ENCODE peak calls at places on chromosome 7, in six cellular contexts. P is foreskin fibroblast, D is upper lobe of left lung, Y is choroid plexus epithelial cell, E is thoracic aorta, X is lower lobe of right lung. H is an unnamed sample.

GRCh38 chr7:17520941-17521340 is 222.5 kb downstream of the AHR start:
- DNase-seq in P (no peak), D (no peak), Y (peak), E (no peak), X (no peak), H (no peak)

GRCh38 chr7:102456327-102456726 is 8.3 kb downstream of the ALKBH4 start:
- DNase-seq in P (peak), D (no peak), Y (peak), E (no peak), X (no peak), H (peak)

GRCh38 chr7:109318146-109318545 is 748.5 kb downstream of the DNAJB9 start:
- DNase-seq in P (no peak), D (no peak), Y (no peak), E (no peak), X (no peak), H (no peak)

GRCh38 chr7:151679868-151680534 is 160.3 kb upstream of the RHEB start:
- DNase-seq in P (no peak), D (no peak), Y (no peak), E (no peak), X (no peak), H (no peak)

GRCh38 chr7:6530626-6531491 is 20.4 kb downstream of the GRID2IP start:
- DNase-seq in P (no peak), D (no peak), Y (no peak), E (no peak), X (no peak), H (no peak)

GRCh38 chr7:149854611-149855367 is 16.6 kb downstream of the ZNF862 start:
- DNase-seq in P (peak), D (peak), Y (peak), E (no peak), X (peak), H (peak)

GRCh38 chr7:35752727-35753126 is 48.1 kb upstream of the SEPTIN7 start:
- DNase-seq in P (no peak), D (no peak), Y (peak), E (no peak), X (no peak), H (no peak)

GRCh38 chr7:108525327-108525984 is 479 bp downstream of the PNPLA8 start:
- DNase-seq in P (peak), D (peak), Y (peak), E (no peak), X (no peak), H (peak)

GRCh38 chr7:39417642-39418041 is 148.6 kb upstream of the YAE1 start:
- DNase-seq in P (no peak), D (no peak), Y (peak), E (no peak), X (no peak), H (no peak)

DNA sequence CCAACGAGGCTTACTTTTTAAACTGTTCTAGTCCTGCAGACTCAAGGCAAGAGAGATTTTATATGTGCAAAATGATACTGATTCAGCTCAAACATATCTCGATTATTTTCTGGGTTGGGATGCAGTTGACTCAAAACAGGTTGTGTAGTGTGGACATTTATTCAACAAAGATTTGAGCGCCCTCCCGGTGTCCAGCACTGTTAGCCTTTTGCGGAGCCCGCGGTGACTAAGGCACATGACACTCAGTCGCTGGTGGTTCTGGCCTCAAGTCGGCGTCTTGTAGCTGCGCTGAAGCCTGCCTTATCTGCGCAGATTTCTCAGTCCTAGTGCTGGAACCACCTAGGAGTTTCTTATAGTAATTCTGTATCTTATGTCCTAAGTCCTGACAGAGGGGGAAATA is 938 bp upstream of the CADPS2 start:
- DNase-seq in P (peak), D (peak), Y (peak), E (peak), X (peak), H (peak)
- TF ChIP-seq CTCF in P (peak), D (no peak), Y (peak), E (peak), X (peak), H (peak)

GRCh38 chr7:85177316-85177715 is 9.5 kb downstream of the SEMA3D start:
- DNase-seq in P (peak), D (no peak), Y (no peak), E (no peak), X (no peak), H (no peak)
- H3K4me3 ChIP-seq in P (no peak), D (no peak), Y (no peak), E (no peak), X (no peak), H (no peak)

GRCh38 chr7:144074374-144074773 is 4.8 kb downstream of the OR2A25 start:
- DNase-seq in P (no peak), D (no peak), Y (no peak), E (no peak), X (no peak), H (no peak)
- TF ChIP-seq CTCF in P (no peak), D (no peak), Y (no peak), E (no peak), X (no peak), H (no peak)

DNA sequence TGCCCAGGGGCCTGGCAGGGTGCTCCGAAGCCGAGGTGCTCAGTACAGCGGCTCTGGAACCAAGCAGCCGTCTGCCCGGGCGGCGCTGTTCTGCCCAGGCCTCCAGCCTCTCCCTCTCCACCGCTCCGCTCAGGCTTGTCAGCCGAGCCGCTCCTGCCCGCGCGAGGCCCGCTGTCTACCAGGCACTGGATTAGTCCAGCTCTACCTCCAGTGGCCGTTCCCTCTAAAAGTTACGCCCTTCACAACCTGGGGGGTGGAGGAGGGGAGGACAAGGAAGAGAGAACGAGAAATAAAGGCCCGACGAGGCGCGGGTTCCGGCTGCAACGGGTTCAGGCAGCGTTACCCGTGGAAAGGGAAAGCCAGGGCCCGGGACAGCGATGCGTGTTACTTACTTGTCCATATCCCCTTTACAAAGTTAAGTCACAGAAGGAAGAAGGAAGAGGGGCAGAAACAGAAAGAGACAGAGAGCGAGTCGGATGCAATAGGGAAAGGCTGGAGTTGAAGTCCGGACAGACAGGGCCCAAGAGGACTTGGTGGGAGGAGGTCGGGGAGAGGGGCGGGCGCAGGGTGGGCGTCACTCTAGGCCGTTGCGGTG is 2.9 kb downstream of the SP8 start:
- DNase-seq in P (no peak), D (peak), Y (peak), E (no peak), X (no peak), H (no peak)
- H3K4me3 ChIP-seq in P (no peak), D (peak), Y (peak), E (peak), X (peak), H (no peak)

DNA sequence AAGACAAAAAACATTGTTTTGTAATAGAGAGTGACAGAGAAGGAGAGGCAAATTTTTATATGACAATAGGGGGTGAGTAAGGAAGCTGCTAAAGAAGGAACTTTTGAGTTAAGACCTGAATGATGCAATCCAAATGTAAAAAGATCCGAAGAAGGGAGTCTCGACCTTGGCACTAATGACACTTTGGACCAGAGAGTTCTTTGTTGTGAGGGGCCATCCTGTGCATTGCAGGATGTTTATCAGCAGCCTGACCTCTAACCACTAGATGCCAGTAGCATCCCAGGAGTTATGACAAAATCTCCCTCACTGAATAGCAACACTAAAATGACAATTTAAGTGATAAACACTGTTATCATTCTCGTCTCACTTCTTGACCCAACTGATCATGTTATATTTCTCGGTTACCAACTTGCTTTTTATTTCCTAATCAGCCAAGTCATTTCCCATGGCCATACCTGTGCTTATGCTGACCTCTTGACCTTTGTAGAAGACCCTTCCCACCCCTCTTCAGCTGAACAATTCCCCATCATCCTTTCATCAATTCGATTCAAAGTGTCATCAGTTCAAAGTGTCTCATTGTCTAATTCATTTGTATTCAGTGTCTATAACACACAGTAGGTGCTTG is 30.0 kb downstream of the DGKI start:
- DNase-seq in P (peak), D (no peak), Y (peak), E (no peak), X (no peak), H (no peak)
- TF ChIP-seq CTCF in P (peak), D (no peak), Y (peak), E (no peak), X (no peak), H (peak)

DNA sequence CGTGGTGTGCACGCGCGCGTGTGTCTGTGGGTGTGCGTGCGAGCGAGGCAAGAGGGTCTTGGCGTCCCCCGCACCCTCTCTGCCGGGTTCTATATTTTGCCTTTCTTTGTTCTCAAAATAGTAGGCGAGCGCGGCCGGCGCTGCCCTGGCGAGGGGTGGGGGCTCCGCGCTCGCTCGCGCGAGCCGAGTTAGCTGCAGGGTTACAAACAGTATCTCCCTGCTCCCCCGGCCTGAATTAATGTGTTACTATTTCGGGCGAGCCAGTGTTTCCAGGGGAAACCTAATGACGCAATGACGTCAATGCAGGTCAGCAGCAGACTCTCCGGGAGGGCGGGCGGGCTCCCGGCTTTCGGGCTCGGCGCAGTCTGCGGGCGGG is 73.8 kb upstream of the LEP start:
- DNase-seq in P (peak), D (no peak), Y (peak), E (no peak), X (no peak), H (peak)
- H3K4me3 ChIP-seq in P (peak), D (peak), Y (peak), E (peak), X (peak), H (peak)

DNA sequence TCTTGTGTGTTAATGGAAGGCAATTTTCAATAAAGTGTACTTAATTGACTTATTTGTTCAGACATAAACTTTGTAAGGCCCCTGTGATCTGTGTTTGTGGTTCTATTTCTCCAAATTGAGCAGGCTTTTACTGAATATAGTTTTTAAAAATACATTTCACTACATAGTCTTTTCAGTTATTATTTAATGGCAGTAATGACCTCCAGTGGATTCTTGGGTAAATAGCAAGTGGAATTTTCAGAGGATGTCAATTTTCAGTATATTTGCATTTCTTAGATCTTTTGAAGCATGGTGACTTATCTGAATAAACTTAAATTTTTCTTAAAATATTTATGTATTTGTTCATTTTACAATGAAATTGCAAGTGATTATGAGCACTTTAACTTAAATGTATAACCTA is 203.1 kb upstream of the PCLO start:
- DNase-seq in P (no peak), D (no peak), Y (peak), E (no peak), X (no peak), H (peak)
- TF ChIP-seq CTCF in P (no peak), D (no peak), Y (peak), E (no peak), X (no peak), H (peak)